ENCODE peak calls at places on chromosomes 1 and 21, in eight cellular contexts. Q is colonic mucosa; J is natural killer cell; L is aorta; Z is stimulated activated CD8-positive, alpha-beta memory T cell treated with anti-CD3 and anti-CD28 coated beads, Interleukin-4, amount 100 ng/mL, for 24 hours; F is activated CD4-positive, alpha-beta T cell treated with anti-CD3 and anti-CD28 coated beads for 36 hours; A is GM13977; M is NCI-H2081. B is an unnamed sample.

GRCh38 chr1:209567788-209568187 is 15.7 kb upstream of the CAMK1G start:
- DNase-seq in Q (no peak), J (no peak), Z (no peak), A (no peak), F (no peak), M (no peak), L (no peak), B (no peak)

GRCh38 chr1:17531343-17531681 is 8.2 kb upstream of the ARHGEF10L start:
- DNase-seq in A (no peak), Q (no peak), Z (no peak), J (no peak), F (no peak), M (no peak), L (no peak), B (no peak)

GRCh38 chr1:65412984-65413375 is 7.5 kb upstream of the LEPR start:
- DNase-seq in J (no peak), F (no peak), Q (no peak), M (no peak), L (no peak), Z (no peak), A (no peak), B (no peak)

GRCh38 chr1:186620951-186621350 is 59.3 kb downstream of the PTGS2 start:
- DNase-seq in A (peak), J (no peak), Z (no peak), Q (no peak), F (peak), L (no peak), M (no peak), B (peak)

GRCh38 chr1:1778827-1779675 is 781 bp upstream of the NADK start:
- DNase-seq in A (peak), Q (peak), F (peak), L (peak), Z (peak), M (peak), J (peak), B (peak)

GRCh38 chr1:57485643-57486042 is 61.8 kb upstream of the DAB1 start:
- DNase-seq in Q (no peak), F (no peak), A (no peak), J (no peak), M (no peak), Z (no peak), L (no peak), B (no peak)

GRCh38 chr21:43611598-43612369 is 47.5 kb downstream of the HSF2BP start:
- DNase-seq in Z (no peak), M (peak), Q (peak), A (peak), F (peak), J (peak), L (peak), B (no peak)

GRCh38 chr21:38646213-38646837 is 148.0 kb upstream of the ERG start:
- DNase-seq in M (no peak), F (peak), J (no peak), L (no peak), Q (no peak), A (no peak), Z (no peak), B (no peak)

GRCh38 chr21:33362044-33362555 is 37.3 kb downstream of the IFNAR1 start:
- DNase-seq in M (peak), L (no peak), Z (peak), J (peak), A (no peak), F (peak), Q (peak), B (no peak)

GRCh38 chr1:8040586-8040985 is 14.5 kb upstream of the ERRFI1 start:
- DNase-seq in Q (peak), A (no peak), J (no peak), M (peak), Z (no peak), F (no peak), L (peak), B (no peak)

GRCh38 chr1:157781048-157781447 is 4.1 kb upstream of the FCRL2 start:
- DNase-seq in J (no peak), F (no peak), L (no peak), M (no peak), Q (peak), Z (no peak), A (no peak), B (no peak)

GRCh38 chr1:10969267-10969970 is 43.0 kb upstream of the TARDBP start:
- DNase-seq in Q (no peak), Z (no peak), J (no peak), A (no peak), M (no peak), L (no peak), F (no peak), B (no peak)

GRCh38 chr1:116411784-116412479 is 38.9 kb downstream of the ATP1A1 start:
- DNase-seq in Z (no peak), F (no peak), Q (no peak), L (no peak), M (no peak), A (no peak), J (no peak), B (no peak)

GRCh38 chr1:230495021-230495550 is 69.0 kb upstream of the PGBD5 start:
- DNase-seq in M (no peak), L (no peak), Q (no peak), A (no peak), F (no peak), Z (no peak), J (no peak), B (no peak)

GRCh38 chr1:174788981-174789380 is 210.8 kb upstream of the CACYBP start:
- DNase-seq in F (no peak), A (no peak), Z (no peak), J (no peak), L (no peak), M (no peak), Q (no peak), B (no peak)

GRCh38 chr1:232709339-232709738 is 79.4 kb upstream of the SIPA1L2 start:
- DNase-seq in Q (no peak), M (no peak), J (no peak), A (no peak), F (no peak), Z (no peak), L (no peak), B (no peak)

GRCh38 chr1:219380463-219380862 is 206.8 kb downstream of the LYPLAL1 start:
- DNase-seq in Q (no peak), M (no peak), Z (no peak), L (no peak), A (no peak), J (no peak), F (no peak), B (no peak)

GRCh38 chr21:34885636-34886553 is 163.2 kb downstream of the RUNX1 start:
- DNase-seq in L (no peak), J (no peak), A (no peak), Q (peak), Z (no peak), M (no peak), F (no peak), B (no peak)